ENCODE peak calls at places on chromosomes 3 and 15, in seven cellular contexts. J, X, F, V, E, U and K are unnamed samples. For H3K4me1, the result is how much of the 10 kb centered on the place peaks cover.

GRCh38 chr3:141941093-141941492 is 64.7 kb downstream of the ATP1B3 start:
- DNase-seq in J (no peak), X (no peak), F (peak), V (no peak), E (no peak), U (no peak), K (no peak)

GRCh38 chr3:10945683-10946287 is 46.8 kb upstream of the SLC6A1 start:
- DNase-seq in J (peak), X (peak), F (peak), V (peak), E (peak), U (peak), K (peak)

GRCh38 chr15:66834863-66835557 is 133.0 kb downstream of the SMAD6 start:
- DNase-seq in J (peak), X (peak), F (no peak), V (no peak), E (no peak), U (no peak), K (peak)

GRCh38 chr15:39191871-39192281 is 389.0 kb upstream of the THBS1 start:
- DNase-seq in J (peak), X (no peak), F (no peak), V (peak), E (no peak), U (no peak), K (no peak)

GRCh38 chr3:73586628-73587027 is 38.1 kb downstream of the PDZRN3 start:
- DNase-seq in J (no peak), X (no peak), F (no peak), V (no peak), E (no peak), U (no peak), K (no peak)

GRCh38 chr15:68652141-68652540 is 73.3 kb downstream of the CORO2B start:
- DNase-seq in J (no peak), X (no peak), F (no peak), V (no peak), E (no peak), U (no peak), K (peak)

GRCh38 chr3:55637906-55638635 is 151.0 kb upstream of the WNT5A start:
- DNase-seq in J (no peak), X (no peak), F (no peak), V (peak), E (no peak), U (no peak), K (no peak)

GRCh38 chr15:86077070-86077469 is 2.6 kb upstream of the AGBL1 start:
- DNase-seq in J (no peak), X (no peak), F (no peak), V (no peak), E (no peak), U (no peak), K (no peak)

GRCh38 chr3:101193957-101194356 is 126.4 kb downstream of the IMPG2 start:
- DNase-seq in J (peak), X (no peak), F (no peak), V (peak), E (no peak), U (no peak), K (no peak)

GRCh38 chr3:10833855-10834414 is 17.9 kb downstream of the SLC6A11 start:
- DNase-seq in J (no peak), X (no peak), F (no peak), V (no peak), E (peak), U (no peak), K (no peak)

GRCh38 chr15:90762109-90762508 is 45.0 kb downstream of the BLM start:
- DNase-seq in J (no peak), X (no peak), F (no peak), V (no peak), E (no peak), U (no peak), K (no peak)

GRCh38 chr3:45095916-45096526 is 50.2 kb downstream of the CDCP1 start:
- DNase-seq in J (no peak), X (no peak), F (no peak), V (no peak), E (no peak), U (no peak), K (no peak)

GRCh38 chr15:87916208-87916607 is 340.3 kb downstream of the NTRK3 start:
- DNase-seq in J (peak), X (no peak), F (no peak), V (no peak), E (no peak), U (no peak), K (no peak)

DNA sequence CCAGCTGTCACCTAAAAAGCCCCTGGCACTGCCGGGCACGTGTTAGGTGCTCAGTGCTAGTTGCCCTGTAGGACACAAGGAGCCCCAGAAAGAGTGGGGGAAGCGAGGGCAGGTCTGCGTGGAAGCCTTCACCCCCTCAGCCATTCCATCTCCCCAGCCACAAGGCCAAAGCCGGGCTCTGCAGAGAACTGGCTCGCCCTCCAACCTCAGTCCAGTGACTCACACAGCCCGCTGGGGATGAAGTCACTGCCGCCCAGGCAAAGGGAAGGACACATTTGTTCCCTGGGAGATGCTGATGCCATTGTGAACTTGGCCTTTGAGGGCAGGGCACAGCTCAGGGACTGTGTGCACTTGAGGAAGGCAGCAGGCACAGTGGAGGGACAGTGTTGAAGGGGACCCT is 48.1 kb downstream of the IQSEC1 start:
- DNase-seq in J (peak), X (no peak), F (no peak), V (peak), E (no peak), U (no peak), K (no peak)
- H3K4me1 ChIP-seq in J (under half), X (under half), F (under half), V (under half), E (under half), U (under half), K (half or more)

GRCh38 chr3:112810561-112810960 is 36.1 kb downstream of the CD200R1L start:
- DNase-seq in J (no peak), X (no peak), F (no peak), V (no peak), E (no peak), U (no peak), K (no peak)

GRCh38 chr3:112813723-112814171 is 32.9 kb downstream of the CD200R1L start:
- DNase-seq in J (peak), X (no peak), F (no peak), V (no peak), E (peak), U (peak), K (no peak)

GRCh38 chr3:112811150-112811884 is 35.3 kb downstream of the CD200R1L start:
- DNase-seq in J (peak), X (no peak), F (peak), V (no peak), E (no peak), U (no peak), K (no peak)

GRCh38 chr3:112813016-112813415 is 33.6 kb downstream of the CD200R1L start:
- DNase-seq in J (no peak), X (no peak), F (no peak), V (no peak), E (no peak), U (peak), K (no peak)

DNA sequence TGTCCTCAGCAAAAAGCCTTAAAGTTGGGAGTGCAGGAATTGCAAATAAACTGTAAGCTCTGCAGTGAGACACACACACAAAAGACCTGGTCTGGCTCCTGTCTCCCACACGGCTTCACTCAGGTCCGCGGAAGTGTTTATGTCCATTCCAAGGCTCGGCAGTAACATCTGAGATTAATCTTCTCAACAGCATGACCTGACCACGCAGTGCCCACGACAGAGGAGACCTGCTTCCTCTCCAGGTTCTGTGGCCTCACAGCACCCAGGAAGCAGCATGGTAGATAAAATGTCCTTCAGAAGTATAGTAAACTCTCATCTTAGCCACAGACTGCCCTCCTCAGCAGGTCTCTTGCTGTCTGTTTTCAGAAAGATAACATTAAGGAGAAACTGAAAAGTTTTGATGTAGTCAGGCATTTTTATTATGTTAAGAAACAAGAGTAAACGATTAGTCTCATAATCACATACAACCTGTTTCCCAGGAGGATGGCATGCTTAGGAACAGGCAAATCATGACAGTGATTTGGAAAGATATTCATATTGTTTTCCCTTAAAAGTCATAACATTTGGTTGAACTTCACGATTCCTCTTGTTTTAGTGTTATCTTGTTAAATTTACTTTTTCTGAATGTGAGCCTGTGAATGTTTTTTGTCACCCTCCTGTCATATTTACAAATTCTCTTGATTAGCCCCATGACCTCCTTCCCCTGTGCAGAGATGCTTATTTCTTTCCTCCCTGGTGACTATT is 34.6 kb downstream of the CD200R1L start:
- DNase-seq in J (no peak), X (no peak), F (no peak), V (no peak), E (no peak), U (peak), K (no peak)
- H3K9ac ChIP-seq in J (no peak), X (no peak), F (no peak), V (no peak), E (no peak), U (no peak), K (no peak)

GRCh38 chr3:52046186-52046913 is 10.0 kb downstream of the DUSP7 start:
- DNase-seq in J (peak), X (no peak), F (no peak), V (peak), E (no peak), U (no peak), K (no peak)
- H3K4me1 ChIP-seq in J (under half), X (under half), F (under half), V (half or more), E (under half), U (under half), K (under half)

GRCh38 chr3:12709334-12709733 is 45.4 kb upstream of the RAF1 start:
- DNase-seq in J (no peak), X (no peak), F (no peak), V (no peak), E (no peak), U (no peak), K (no peak)

GRCh38 chr3:12716605-12717121 is 42.4 kb downstream of the TMEM40 start:
- DNase-seq in J (peak), X (no peak), F (no peak), V (no peak), E (peak), U (peak), K (no peak)

GRCh38 chr3:12710062-12710461 is 46.1 kb upstream of the RAF1 start:
- DNase-seq in J (no peak), X (no peak), F (no peak), V (no peak), E (no peak), U (no peak), K (no peak)

GRCh38 chr3:12719541-12719940 is 39.5 kb downstream of the TMEM40 start:
- DNase-seq in J (no peak), X (no peak), F (no peak), V (no peak), E (no peak), U (no peak), K (no peak)

GRCh38 chr3:12714278-12714677 is 44.8 kb downstream of the TMEM40 start:
- DNase-seq in J (no peak), X (no peak), F (no peak), V (no peak), E (no peak), U (no peak), K (no peak)
- H3K9ac ChIP-seq in J (no peak), X (no peak), F (no peak), V (no peak), E (no peak), U (no peak), K (no peak)